ENCODE peak calls at places on chromosomes 11 and 22, in five cellular contexts. E is small intestine; K is thoracic aorta; S is fibroblast of lung; G is CD8-positive, alpha-beta memory T cell. C is an unnamed sample.

GRCh38 chr11:46271875-46272815 is 5.3 kb upstream of the CREB3L1 start:
- DNase-seq in E (no peak), K (no peak), S (peak), G (no peak), C (no peak)

GRCh38 chr22:45237065-45237990 is 3.4 kb downstream of the KIAA0930 start:
- DNase-seq in E (no peak), K (no peak), S (no peak), G (no peak), C (no peak)

GRCh38 chr11:70067036-70067435 is 11.1 kb upstream of the ANO1 start:
- DNase-seq in E (no peak), K (no peak), S (no peak), G (no peak), C (no peak)

GRCh38 chr11:83827520-83827919 is 541.4 kb upstream of the CCDC90B start:
- DNase-seq in E (no peak), K (no peak), S (peak), G (no peak), C (no peak)

GRCh38 chr11:121863126-121863525 is 252.9 kb downstream of the BLID start:
- DNase-seq in E (no peak), K (no peak), S (no peak), G (no peak), C (no peak)

GRCh38 chr22:46851311-46851710 is 88.9 kb downstream of the TBC1D22A start:
- DNase-seq in E (no peak), K (no peak), S (no peak), G (no peak), C (no peak)

GRCh38 chr11:2461253-2462091 is 16.7 kb downstream of the KCNQ1 start:
- DNase-seq in E (no peak), K (no peak), S (no peak), G (no peak), C (no peak)

GRCh38 chr11:116953525-116954284 is 116.3 kb upstream of the APOA1 start:
- DNase-seq in E (no peak), K (no peak), S (no peak), G (no peak), C (peak)

GRCh38 chr11:34423300-34423699 is 15.4 kb upstream of the CAT start:
- DNase-seq in E (no peak), K (no peak), S (no peak), G (no peak), C (no peak)

GRCh38 chr11:74123008-74123448 is 47.8 kb downstream of the C2CD3 start:
- DNase-seq in E (no peak), K (no peak), S (peak), G (no peak), C (no peak)

GRCh38 chr11:43567396-43567975 is 113.1 kb upstream of the HSD17B12 start:
- DNase-seq in E (peak), K (no peak), S (peak), G (no peak), C (no peak)

GRCh38 chr11:125163431-125164011 is 1.0 kb upstream of the PKNOX2 start:
- DNase-seq in E (no peak), K (no peak), S (no peak), G (no peak), C (no peak)

GRCh38 chr22:25153961-25154685 is 45.5 kb upstream of the CRYBB3 start:
- DNase-seq in E (peak), K (peak), S (peak), G (no peak), C (no peak)

GRCh38 chr11:6625156-6625831 is 6.1 kb upstream of the TPP1 start:
- DNase-seq in E (no peak), K (no peak), S (no peak), G (no peak), C (no peak)

GRCh38 chr11:104134760-104135159 is 29.2 kb downstream of the PDGFD start:
- DNase-seq in E (no peak), K (no peak), S (peak), G (no peak), C (no peak)

GRCh38 chr11:74849525-74850391 is 99.1 kb downstream of the XRRA1 start:
- DNase-seq in E (no peak), K (peak), S (peak), G (no peak), C (no peak)

GRCh38 chr11:29343465-29344333 is 673.1 kb downstream of the KCNA4 start:
- DNase-seq in E (peak), K (no peak), S (peak), G (no peak), C (no peak)
- H3K4me3 ChIP-seq in E (no peak), K (no peak), S (no peak), G (no peak), C (no peak)

GRCh38 chr11:65562020-65562419 is 3.9 kb upstream of the LTBP3 start:
- DNase-seq in E (no peak), K (no peak), S (no peak), G (no peak), C (no peak)

GRCh38 chr11:65559535-65559934 is 1.4 kb upstream of the LTBP3 start:
- DNase-seq in E (no peak), K (no peak), S (no peak), G (no peak), C (no peak)

GRCh38 chr11:65559951-65560537 is 1.9 kb upstream of the LTBP3 start:
- DNase-seq in E (peak), K (peak), S (peak), G (no peak), C (no peak)

GRCh38 chr11:65558785-65559509 is 788 bp upstream of the LTBP3 start:
- DNase-seq in E (no peak), K (peak), S (peak), G (no peak), C (no peak)

GRCh38 chr11:65560555-65561418 is 2.6 kb upstream of the LTBP3 start:
- DNase-seq in E (peak), K (peak), S (peak), G (no peak), C (peak)
- H3K4me3 ChIP-seq in E (no peak), K (peak), S (no peak), G (no peak), C (no peak)

GRCh38 chr22:39150848-39151215 is 1.6 kb downstream of the CBX7 start:
- DNase-seq in E (no peak), K (no peak), S (no peak), G (no peak), C (no peak)
- H3K4me3 ChIP-seq in E (no peak), K (peak), S (no peak), G (peak), C (no peak)

DNA sequence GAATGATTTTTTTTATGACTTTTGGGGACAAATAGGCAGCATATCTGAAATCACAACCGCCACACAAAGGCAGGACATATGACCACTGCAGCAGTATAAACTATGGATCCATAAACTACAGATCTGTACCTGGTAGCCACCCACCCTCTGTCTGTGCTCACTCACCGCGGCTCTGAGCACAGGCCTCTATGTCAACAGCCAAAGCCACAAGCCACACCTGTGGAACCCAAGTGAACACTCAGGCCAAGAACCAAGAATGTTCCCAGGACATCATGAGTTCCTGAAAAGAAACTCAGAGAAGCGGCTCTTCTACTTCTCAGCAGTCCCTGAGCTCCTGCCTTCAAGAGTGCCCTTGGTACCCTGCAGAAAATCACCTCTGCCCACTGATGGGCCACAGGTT is 22.4 kb downstream of the PISD start:
- DNase-seq in E (no peak), K (no peak), S (no peak), G (no peak), C (no peak)
- H3K4me3 ChIP-seq in E (no peak), K (no peak), S (no peak), G (no peak), C (no peak)

DNA sequence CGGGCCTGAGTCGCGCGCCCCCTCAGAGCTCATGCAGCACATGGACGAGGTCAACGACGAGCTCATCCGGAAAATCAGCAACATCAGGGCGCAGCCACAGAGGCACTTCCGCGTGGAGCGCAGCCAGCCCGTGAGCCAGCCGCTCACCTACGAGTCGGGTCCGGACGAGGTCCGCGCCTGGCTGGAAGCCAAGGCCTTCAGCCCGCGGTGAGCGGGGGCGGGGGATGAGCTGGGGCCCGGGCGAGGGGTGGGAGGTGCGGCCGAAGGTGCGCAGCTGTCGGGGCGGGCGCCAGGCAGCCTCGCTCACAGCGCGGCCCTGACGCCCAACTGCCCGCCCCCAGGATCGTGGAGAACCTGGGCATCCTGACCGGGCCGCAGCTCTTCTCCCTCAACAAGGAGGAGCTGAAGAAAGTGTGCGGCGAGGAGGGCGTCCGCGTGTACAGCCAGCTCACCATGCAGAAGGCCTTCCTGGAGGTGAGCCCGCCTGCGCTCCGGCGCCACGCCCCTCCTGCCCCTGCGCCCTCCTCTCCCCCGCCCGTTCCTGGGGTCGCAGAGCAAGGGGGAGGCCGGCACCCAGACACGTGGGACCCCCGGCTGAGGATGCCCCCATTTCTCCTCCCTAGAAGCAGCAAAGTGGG is 20.4 kb downstream of the EPS8L2 start:
- DNase-seq in E (peak), K (no peak), S (peak), G (peak), C (peak)
- H3K4me3 ChIP-seq in E (no peak), K (peak), S (no peak), G (peak), C (peak)

C was measured in CD4-positive, alpha-beta memory T cell.